ENCODE peak calls at places on chromosomes 6 and 20, in four cellular contexts. E is GM12865, J is cardiac muscle cell, L is pancreas. O is an unnamed sample.

GRCh38 chr6:170279977-170280688 is 10.7 kb downstream of the DLL1 start:
- DNase-seq in E (peak; percentile 13), J (peak; percentile 33), L (peak; percentile 85), O (peak; percentile 74)

GRCh38 chr20:25372584-25373336 is 17.9 kb downstream of the ABHD12 start:
- DNase-seq in E (no peak), L (no peak), J (peak; percentile 63), O (no peak)

GRCh38 chr6:161575508-161576254 is 301.8 kb upstream of the AGPAT4 start:
- DNase-seq in J (no peak), E (no peak), L (no peak), O (no peak)

GRCh38 chr6:36224918-36225461 is 28.4 kb downstream of the BRPF3 start:
- DNase-seq in J (peak; percentile 61), L (no peak), E (no peak), O (no peak)

GRCh38 chr6:31666337-31666960 is 569 bp downstream of the CSNK2B start:
- DNase-seq in E (no peak), L (no peak), J (no peak), O (no peak)

GRCh38 chr6:17116090-17116387 is 14.2 kb downstream of the STMND1 start:
- DNase-seq in J (no peak), E (no peak), L (no peak), O (no peak)

GRCh38 chr6:48765352-48765961 is 654.5 kb upstream of the PTCHD4 start:
- DNase-seq in E (peak; percentile 50), L (no peak), J (peak; percentile 83), O (no peak)

GRCh38 chr6:118263929-118264486 is 284.1 kb upstream of the PLN start:
- DNase-seq in E (peak; percentile 12), L (no peak), J (peak; percentile 58), O (no peak)

GRCh38 chr6:11609324-11610071 is 71.9 kb downstream of the TMEM170B start:
- DNase-seq in E (no peak), L (no peak), J (peak; percentile 91), O (peak; percentile 59)

GRCh38 chr20:44863661-44864060 is 21.8 kb upstream of the YWHAB start:
- DNase-seq in E (no peak), L (no peak), J (peak; percentile 18), O (no peak)

GRCh38 chr20:14780508-14780907 is 443.1 kb upstream of the FLRT3 start:
- DNase-seq in L (no peak), J (no peak), E (no peak), O (no peak)

GRCh38 chr6:39077882-39078594 is 29.5 kb downstream of the GLP1R start:
- DNase-seq in J (no peak), E (no peak), L (no peak), O (no peak)

GRCh38 chr20:32465092-32465900 is 107.2 kb downstream of the ASXL1 start:
- DNase-seq in E (no peak), J (peak; percentile 86), L (peak; percentile 90), O (peak; percentile 86)

GRCh38 chr6:104527761-104528415 is 331.8 kb downstream of the HACE1 start:
- DNase-seq in J (peak; percentile 72), E (peak; percentile 11), L (no peak), O (no peak)

GRCh38 chr6:129370268-129370916 is 339.6 kb downstream of the ARHGAP18 start:
- DNase-seq in E (peak; percentile 34), L (no peak), J (peak; percentile 63), O (no peak)

GRCh38 chr6:161493731-161494130 is 219.9 kb upstream of the AGPAT4 start:
- DNase-seq in J (no peak), L (no peak), E (no peak), O (no peak)

GRCh38 chr6:74713941-74714340 is 491.9 kb downstream of the COL12A1 start:
- DNase-seq in L (no peak), E (no peak), J (peak; percentile 11), O (no peak)

GRCh38 chr6:83974409-83975050 is 59.0 kb upstream of the MRAP2 start:
- DNase-seq in E (no peak), L (no peak), J (peak; percentile 3), O (no peak)

GRCh38 chr20:20500312-20500711 is 132.4 kb downstream of the INSM1 start:
- DNase-seq in J (no peak), L (no peak), E (no peak), O (no peak)

GRCh38 chr6:52065621-52066020 is 21.8 kb downstream of the PKHD1 start:
- DNase-seq in E (no peak), L (no peak), J (no peak), O (no peak)

GRCh38 chr6:153208706-153209105 is 77.6 kb upstream of the RGS17 start:
- DNase-seq in J (peak; percentile 10), E (no peak), L (no peak), O (peak; percentile 36)

GRCh38 chr20:33372993-33373441 is 28.3 kb downstream of the CDK5RAP1 start:
- DNase-seq in E (no peak), J (peak; percentile 3), L (no peak), O (no peak)

GRCh38 chr6:111356551-111356950 is 126.5 kb downstream of the REV3L start:
- DNase-seq in J (no peak), L (no peak), E (no peak), O (no peak)

GRCh38 chr20:21156266-21156665 is 30.4 kb downstream of the KIZ start:
- DNase-seq in E (no peak), L (no peak), J (peak; percentile 82), O (no peak)

GRCh38 chr20:8424010-8424409 is 291.9 kb downstream of the PLCB1 start:
- DNase-seq in E (no peak), L (no peak), J (peak; percentile 74), O (no peak)

GRCh38 chr6:130178692-130179091 is 44.1 kb downstream of the SAMD3 start:
- DNase-seq in L (no peak), J (peak; percentile 85), E (no peak), O (no peak)

GRCh38 chr6:106894978-106895702 is 79.4 kb downstream of the CD24 start:
- DNase-seq in E (peak; percentile 15), J (peak; percentile 13), L (no peak), O (no peak)

GRCh38 chr6:4581468-4582420 is 194.5 kb upstream of the CDYL start:
- DNase-seq in E (no peak), J (peak; percentile 96), L (no peak), O (no peak)

GRCh38 chr20:38759135-38759534 is 10.9 kb downstream of the ACTR5 start:
- DNase-seq in J (no peak), L (no peak), E (no peak), O (no peak)

GRCh38 chr6:83853178-83853967 is at the start of gene RIPPLY2:
- DNase-seq in L (peak; percentile 62), E (no peak), J (peak; percentile 63), O (peak; percentile 30)

GRCh38 chr20:35004749-35005462 is 49.2 kb downstream of the MYH7B start:
- DNase-seq in E (no peak), J (no peak), L (no peak), O (peak; percentile 19)

DNA sequence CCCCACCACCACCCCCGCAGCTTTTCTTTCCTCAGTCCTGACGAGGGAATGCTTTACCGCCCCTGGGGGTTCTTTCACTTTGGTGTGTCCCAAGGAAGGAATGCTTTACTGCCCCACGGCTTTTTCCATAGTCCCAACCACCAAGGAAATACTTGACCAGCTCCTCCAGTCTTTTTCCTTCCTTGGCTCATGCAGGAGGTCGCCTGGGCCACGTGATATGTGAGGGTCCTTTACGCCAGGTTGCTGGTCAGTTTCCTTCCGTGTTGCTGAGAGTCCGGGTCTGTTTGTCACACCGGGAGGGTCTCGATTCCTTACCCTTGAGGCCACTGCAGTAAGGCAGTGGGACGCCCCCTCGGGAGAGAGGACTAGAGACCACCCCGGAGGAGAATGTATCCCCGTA is 58.9 kb upstream of the CDH4 start:
- DNase-seq in J (no peak), E (no peak), L (no peak), O (no peak)
- H3K4me3 ChIP-seq in J (no peak overlapping the region), E (no peak overlapping the region), L (no peak overlapping the region), O (no peak overlapping the region)

GRCh38 chr6:44493132-44493531 is 105.6 kb downstream of the CDC5L start:
- DNase-seq in E (no peak), J (no peak), L (no peak), O (no peak)

GRCh38 chr6:44493593-44493992 is 106.1 kb downstream of the CDC5L start:
- DNase-seq in L (no peak), J (no peak), E (no peak), O (no peak)

GRCh38 chr6:44496705-44497369 is 109.3 kb downstream of the CDC5L start:
- DNase-seq in J (no peak), L (no peak), E (no peak), O (no peak)

GRCh38 chr6:44495036-44495901 is 107.8 kb downstream of the CDC5L start:
- DNase-seq in L (no peak), J (no peak), E (no peak), O (no peak)

GRCh38 chr6:44494011-44494501 is 106.5 kb downstream of the CDC5L start:
- DNase-seq in J (peak; percentile 63), E (no peak), L (no peak), O (no peak)
- TF ChIP-seq CTCF in J (peak; percentile 32), E (no peak), L (no peak), O (no peak)

GRCh38 chr20:63006611-63007471 is at the start of gene BHLHE23:
- DNase-seq in J (peak; percentile 12), E (no peak), L (peak; percentile 66), O (no peak)
- H3K4me3 ChIP-seq in J (peak within 1 kb of the TSS; percentile 18), E (no peak within 1 kb of the TSS), L (no peak within 1 kb of the TSS), O (peak within 1 kb of the TSS; percentile 7)

DNA sequence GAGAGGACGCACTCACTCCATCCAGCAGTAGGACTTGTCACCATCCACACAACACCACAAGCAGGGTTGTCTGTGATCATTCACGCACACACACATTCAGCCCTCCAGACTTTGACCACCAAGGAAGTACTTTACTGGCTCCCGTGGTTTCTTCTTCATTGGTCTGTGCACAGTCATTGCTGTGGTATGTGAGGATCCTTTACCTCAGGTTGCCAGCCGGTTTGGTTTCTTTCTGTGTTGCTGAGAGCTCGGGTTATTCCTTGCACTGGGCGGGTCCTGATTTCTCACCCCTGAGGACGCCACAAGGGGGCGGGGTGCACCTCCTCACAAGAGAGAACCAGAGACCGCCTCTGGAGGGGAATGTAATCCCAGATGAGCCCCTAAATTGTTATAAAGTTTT is 11.2 kb downstream of the SLC35A1 start:
- DNase-seq in E (peak; percentile 37), L (no peak), J (peak; percentile 51), O (no peak)
- TF ChIP-seq CTCF in E (peak; percentile 14), L (no peak), J (peak; percentile 20), O (no peak)

O was measured in heart left ventricle.